ENCODE peak calls at places on chromosomes 3 and 15, in nine cellular contexts. U is transverse colon, Y is GM12878, J is HCT116, D is GM12891, Z is stomach, L is suprapubic skin, R is H1, X is sigmoid colon. E is an unnamed sample.

GRCh38 chr15:51907136-51907862 is 64.3 kb downstream of the LEO1 start:
- DNase-seq in U (peak), Z (peak), D (no peak), J (peak), Y (no peak), R (no peak), L (no peak), X (no peak), E (no peak)

GRCh38 chr3:189806171-189806951 is 175.2 kb downstream of the TP63 start:
- DNase-seq in R (no peak), L (no peak), U (no peak), J (no peak), Z (no peak), X (no peak), D (no peak), Y (no peak), E (no peak)

GRCh38 chr3:37481986-37482385 is 307.6 kb upstream of the LRRFIP2 start:
- DNase-seq in R (no peak), Y (no peak), L (no peak), D (no peak), Z (no peak), J (no peak), U (no peak), X (no peak), E (no peak)

GRCh38 chr3:89107461-89108035 is at the start of gene EPHA3:
- DNase-seq in Z (peak), L (peak), D (peak), R (peak), J (no peak), Y (no peak), U (peak), X (peak), E (no peak)

GRCh38 chr15:81120069-81120468 is 14.0 kb upstream of the CFAP161 start:
- DNase-seq in Y (no peak), X (no peak), D (no peak), J (no peak), R (no peak), U (no peak), L (no peak), Z (no peak), E (no peak)

GRCh38 chr15:88246666-88247446 is 9.7 kb downstream of the NTRK3 start:
- DNase-seq in Y (no peak), L (peak), Z (peak), R (peak), U (peak), D (peak), X (peak), J (peak), E (peak)

GRCh38 chr3:40975711-40976121 is 223.6 kb upstream of the CTNNB1 start:
- DNase-seq in L (no peak), X (no peak), U (no peak), Y (no peak), Z (no peak), R (no peak), D (no peak), J (no peak), E (no peak)

GRCh38 chr3:78978037-78978436 is 789.8 kb downstream of the ROBO1 start:
- DNase-seq in R (no peak), X (no peak), Z (no peak), U (no peak), J (no peak), D (no peak), L (no peak), Y (no peak), E (no peak)

GRCh38 chr3:13161771-13162535 is 88.7 kb upstream of the IQSEC1 start:
- DNase-seq in Y (no peak), Z (no peak), U (no peak), J (no peak), X (peak), R (no peak), D (no peak), L (peak), E (no peak)

GRCh38 chr3:14773281-14773680 is 45.5 kb upstream of the FGD5 start:
- DNase-seq in U (no peak), D (no peak), J (no peak), Y (no peak), L (no peak), X (no peak), Z (no peak), R (no peak), E (no peak)

GRCh38 chr3:177491301-177492031 is 294.2 kb upstream of the TBL1XR1 start:
- DNase-seq in U (no peak), Y (no peak), L (no peak), X (no peak), Z (no peak), R (no peak), J (no peak), D (no peak), E (no peak)

GRCh38 chr3:17850448-17850847 is 108.0 kb upstream of the TBC1D5 start:
- DNase-seq in R (no peak), L (no peak), U (no peak), Z (no peak), X (no peak), D (no peak), Y (no peak), J (no peak), E (no peak)

GRCh38 chr3:11604139-11604895 is 39.4 kb downstream of the VGLL4 start:
- DNase-seq in X (no peak), J (no peak), Z (no peak), D (no peak), R (no peak), Y (no peak), L (no peak), U (no peak), E (no peak)

GRCh38 chr15:89575656-89576416 is 567 bp downstream of the TICRR start:
- DNase-seq in U (no peak), D (peak), X (no peak), Z (no peak), Y (no peak), L (peak), J (no peak), R (no peak), E (no peak)

GRCh38 chr3:12325594-12326295 is 36.9 kb downstream of the PPARG start:
- DNase-seq in D (no peak), L (no peak), R (no peak), J (no peak), Z (no peak), Y (no peak), X (no peak), U (no peak), E (no peak)

GRCh38 chr15:88949734-88950400 is 36.7 kb upstream of the MFGE8 start:
- DNase-seq in D (no peak), J (no peak), R (no peak), L (no peak), U (no peak), X (no peak), Z (no peak), Y (peak), E (no peak)

GRCh38 chr3:139534992-139535879 is 4.3 kb downstream of the RBP1 start:
- DNase-seq in Z (peak), R (no peak), D (no peak), Y (no peak), L (no peak), X (peak), J (no peak), U (no peak), E (no peak)

GRCh38 chr15:74157868-74158827 is 15.4 kb upstream of the ISLR start:
- DNase-seq in Y (no peak), U (no peak), X (no peak), J (no peak), D (no peak), Z (no peak), L (no peak), R (no peak), E (no peak)

GRCh38 chr3:122992628-122993570 is 34.7 kb downstream of the SEMA5B start:
- DNase-seq in Z (no peak), D (no peak), R (no peak), J (no peak), L (no peak), Y (no peak), U (no peak), X (peak), E (no peak)

GRCh38 chr3:39814007-39814406 is 4.6 kb downstream of the MYRIP start:
- DNase-seq in U (no peak), R (no peak), Y (no peak), L (no peak), J (no peak), X (no peak), Z (peak), D (no peak), E (no peak)

GRCh38 chr15:45022871-45023658 is at the start of gene SORD:
- DNase-seq in X (peak), U (peak), L (peak), J (peak), Z (peak), D (peak), R (peak), Y (no peak), E (peak)
- TF ChIP-seq POLR2A in X (no peak), U (no peak), L (no peak), J (no peak), Z (peak), D (no peak), R (peak), Y (peak), E (no peak)

DNA sequence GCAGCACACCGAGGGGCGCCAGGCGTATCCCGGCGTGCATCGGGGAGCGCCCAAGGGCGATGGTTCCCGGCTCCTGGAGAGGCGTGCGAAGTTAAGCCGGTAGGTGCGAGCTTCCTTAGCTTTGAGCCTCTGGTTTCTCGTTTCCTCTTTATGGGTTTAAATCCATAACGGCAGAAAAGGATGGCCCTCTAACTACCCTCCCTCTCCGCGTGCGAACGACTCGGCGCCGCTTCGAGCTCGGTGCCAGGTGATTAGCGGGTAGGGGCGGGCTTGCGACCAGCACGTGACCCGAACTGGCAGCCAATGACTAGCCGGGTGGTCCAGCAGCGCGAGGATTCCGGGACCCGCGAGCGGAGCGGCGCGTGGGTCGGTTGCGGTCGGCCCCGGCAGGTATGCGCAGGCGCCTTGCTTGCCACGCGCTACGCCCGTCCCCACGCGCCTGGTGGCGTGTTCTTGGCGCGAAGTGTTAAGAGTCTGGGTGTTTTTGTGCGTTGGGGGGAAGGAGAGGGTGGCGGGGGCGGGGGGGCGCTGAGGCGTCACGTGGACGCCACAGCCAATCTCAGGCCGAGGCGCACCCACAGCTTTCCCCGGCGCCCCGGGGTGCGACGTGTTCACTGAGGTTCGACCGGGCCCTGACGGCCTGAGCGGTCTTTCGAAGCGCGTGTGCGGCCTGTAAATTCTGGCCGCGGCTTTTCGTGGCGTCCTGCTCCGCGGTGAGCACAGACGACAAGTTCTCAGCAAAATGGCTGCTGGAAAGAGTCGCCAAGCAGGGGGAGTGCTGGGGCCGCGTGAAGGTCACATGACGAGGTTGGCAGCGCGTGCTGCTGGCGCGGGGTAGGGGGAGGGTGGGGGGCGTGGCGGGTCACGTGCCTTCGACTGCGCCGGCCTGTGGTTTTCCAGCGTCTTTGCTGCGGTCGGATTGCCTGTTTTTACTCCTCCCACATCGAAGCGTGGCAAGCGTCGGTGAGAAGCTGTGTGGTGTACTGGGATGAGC is 38.7 kb upstream of the MGA start:
- DNase-seq in U (peak), Y (peak), X (peak), Z (peak), D (peak), L (peak), J (no peak), R (peak), E (peak)
- TF ChIP-seq POLR2AphosphoS5 in U (peak), Y (no peak), X (peak), Z (peak), D (no peak), L (no peak), J (no peak), R (peak), E (peak)

GRCh38 chr3:69086133-69086722 is 1.5 kb downstream of the ARL6IP5 start:
- DNase-seq in R (no peak), X (peak), D (no peak), Y (no peak), L (peak), Z (peak), U (peak), J (peak), E (peak)
- TF ChIP-seq POLR2A in R (no peak), X (peak), D (no peak), Y (no peak), L (no peak), Z (no peak), U (peak), J (no peak), E (no peak)

GRCh38 chr3:66808891-66809578 is 189.1 kb upstream of the KBTBD8 start:
- DNase-seq in U (no peak), D (no peak), Y (no peak), X (no peak), Z (no peak), R (no peak), J (no peak), L (no peak), E (no peak)

GRCh38 chr3:66803706-66804496 is 194.2 kb upstream of the KBTBD8 start:
- DNase-seq in L (no peak), Y (no peak), R (no peak), X (no peak), U (no peak), Z (no peak), J (no peak), D (no peak), E (no peak)

GRCh38 chr3:66812126-66812525 is 186.0 kb upstream of the KBTBD8 start:
- DNase-seq in R (no peak), D (no peak), Z (no peak), J (no peak), Y (no peak), X (no peak), U (no peak), L (no peak), E (no peak)

GRCh38 chr3:66812741-66813140 is 185.4 kb upstream of the KBTBD8 start:
- DNase-seq in U (no peak), Y (no peak), R (no peak), X (no peak), Z (no peak), J (no peak), L (no peak), D (no peak), E (no peak)

GRCh38 chr3:66809579-66809958 is 188.5 kb upstream of the KBTBD8 start:
- DNase-seq in X (no peak), Y (no peak), D (no peak), J (no peak), L (no peak), R (no peak), U (no peak), Z (no peak), E (no peak)
- TF ChIP-seq POLR2AphosphoS5 in X (no peak), Y (no peak), D (no peak), J (no peak), L (no peak), R (no peak), U (no peak), Z (no peak), E (no peak)

DNA sequence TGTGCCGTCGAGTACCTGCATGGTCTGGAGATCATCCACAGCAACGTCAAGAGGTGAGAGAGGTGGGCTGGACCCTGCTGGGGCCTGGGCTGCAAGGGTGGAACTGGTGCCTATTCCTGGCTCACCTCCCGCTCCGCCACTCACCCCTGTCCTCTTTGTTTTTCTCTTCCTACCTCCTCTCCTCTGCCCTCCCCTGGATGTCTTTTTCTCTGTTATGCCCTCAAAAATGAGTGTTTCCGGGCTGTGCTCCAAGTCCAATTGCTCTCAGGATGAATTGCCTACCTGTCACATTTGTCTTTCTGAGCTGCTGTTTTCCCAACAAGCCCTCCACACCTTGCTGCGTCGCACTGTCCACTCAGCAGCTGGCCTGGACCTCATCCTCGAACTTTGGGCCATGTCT is 28.5 kb upstream of the TATDN2 start:
- DNase-seq in Z (no peak), D (no peak), X (no peak), R (no peak), L (no peak), Y (no peak), U (no peak), J (no peak), E (no peak)
- TF ChIP-seq POLR2A in Z (no peak), D (no peak), X (no peak), R (no peak), L (no peak), Y (no peak), U (no peak), J (no peak), E (no peak)

GRCh38 chr3:167811071-167811470 is 75.5 kb downstream of the SERPINI1 start:
- DNase-seq in L (no peak), X (no peak), Z (no peak), D (no peak), Y (no peak), R (no peak), U (no peak), J (no peak), E (no peak)

GRCh38 chr3:167813169-167814123 is 77.9 kb downstream of the SERPINI1 start:
- DNase-seq in Y (no peak), U (no peak), X (no peak), Z (no peak), D (no peak), J (no peak), L (no peak), R (no peak), E (no peak)

GRCh38 chr3:167810236-167810635 is 74.7 kb downstream of the SERPINI1 start:
- DNase-seq in Z (no peak), R (no peak), D (no peak), U (no peak), L (no peak), Y (no peak), X (no peak), J (no peak), E (no peak)

GRCh38 chr3:167816953-167817352 is 81.4 kb downstream of the SERPINI1 start:
- DNase-seq in Z (no peak), U (no peak), J (no peak), Y (no peak), L (no peak), D (no peak), X (no peak), R (no peak), E (no peak)

DNA sequence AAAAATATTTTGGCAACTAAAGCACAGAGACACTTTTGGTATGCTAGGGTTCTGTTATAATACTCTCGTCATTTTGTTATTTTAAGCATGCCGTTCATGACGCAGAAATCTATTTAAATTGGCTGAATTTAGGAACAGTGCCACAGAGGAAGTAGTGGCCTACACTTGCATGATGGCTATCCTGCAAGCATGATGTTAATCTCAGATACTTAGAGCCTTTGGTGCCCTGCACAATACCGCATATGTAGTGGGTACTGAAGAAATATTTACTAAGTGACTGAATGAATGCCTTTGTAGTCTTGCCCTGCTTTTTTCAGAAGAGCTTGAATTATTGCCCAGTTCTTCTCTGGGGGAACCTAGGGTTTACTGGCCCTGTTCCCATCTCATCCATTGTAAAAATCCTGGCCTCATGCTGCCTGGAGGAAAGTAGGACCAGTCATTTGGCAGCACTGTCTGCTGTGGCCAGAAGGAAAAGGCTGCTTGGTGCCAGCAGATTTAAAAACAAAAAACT is 79.0 kb downstream of the SERPINI1 start:
- DNase-seq in Y (no peak), J (no peak), D (no peak), Z (peak), U (no peak), X (no peak), R (no peak), L (no peak), E (peak)
- TF ChIP-seq POLR2AphosphoS5 in Y (no peak), J (no peak), D (no peak), Z (peak), U (no peak), X (no peak), R (no peak), L (no peak), E (peak)

DNA sequence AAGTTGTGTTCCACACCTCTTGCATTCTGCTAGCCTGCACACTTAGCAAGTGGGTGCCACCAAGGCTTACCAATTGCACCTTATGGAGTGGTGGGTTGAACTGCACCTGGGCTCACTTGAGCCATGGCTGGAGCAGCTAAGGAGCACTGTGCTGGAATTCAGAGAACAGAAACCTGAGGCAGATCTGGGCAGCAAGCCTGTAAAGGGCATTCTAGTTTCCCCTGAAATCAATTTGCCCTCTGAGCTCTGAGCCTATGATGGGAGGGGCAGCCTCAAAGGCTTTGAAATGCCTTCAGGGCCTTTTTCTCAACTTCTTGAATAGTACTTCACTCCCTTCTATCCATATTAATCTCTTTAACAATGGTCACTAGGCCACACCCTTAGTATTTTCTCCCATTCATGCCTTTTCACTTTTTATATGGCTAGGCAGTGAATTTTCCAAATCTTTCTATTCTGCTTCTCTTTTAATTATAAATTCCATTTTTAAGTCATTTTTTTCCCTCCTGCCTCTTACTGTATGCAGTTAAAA is 17.9 kb downstream of the BTLA start:
- DNase-seq in X (no peak), L (no peak), J (no peak), U (no peak), R (no peak), Y (no peak), D (no peak), Z (no peak), E (no peak)
- TF ChIP-seq POLR2A in X (no peak), L (no peak), J (no peak), U (no peak), R (no peak), Y (peak), D (no peak), Z (no peak), E (no peak)

E was measured in breast epithelium.